ENCODE peak calls at places on chromosomes 3 and 15, in five cellular contexts. One of them, this sample, is unnamed.

GRCh38 chr3:125231895-125232294 is 19.3 kb upstream of the SLC12A8 start:
- DNase-seq in mesendoderm: no peak
- DNase-seq in mesenchymal stem cell: peak; percentile 75
- DNase-seq in H9: no peak
- DNase-seq in IMR-90: peak; percentile 87
- DNase-seq in this sample: no peak

GRCh38 chr3:125679258-125679657 is 84.0 kb upstream of the OSBPL11 start:
- DNase-seq in mesenchymal stem cell: no peak
- DNase-seq in mesendoderm: peak; percentile 48
- DNase-seq in IMR-90: no peak
- DNase-seq in H9: no peak
- DNase-seq in this sample: no peak

GRCh38 chr3:178845446-178846118 is 226.0 kb downstream of the ZMAT3 start:
- DNase-seq in mesenchymal stem cell: peak; percentile 13
- DNase-seq in H9: no peak
- DNase-seq in IMR-90: no peak
- DNase-seq in mesendoderm: no peak
- DNase-seq in this sample: no peak

GRCh38 chr3:127035672-127036071 is 52.8 kb downstream of the PLXNA1 start:
- DNase-seq in IMR-90: peak; percentile 77
- DNase-seq in H9: no peak
- DNase-seq in mesendoderm: no peak
- DNase-seq in mesenchymal stem cell: peak; percentile 82
- DNase-seq in this sample: no peak

GRCh38 chr3:10518506-10519150 is 13.2 kb upstream of the ATP2B2 start:
- DNase-seq in IMR-90: peak; percentile 58
- DNase-seq in mesenchymal stem cell: no peak
- DNase-seq in mesendoderm: no peak
- DNase-seq in H9: peak; percentile 25
- DNase-seq in this sample: no peak

GRCh38 chr15:48406240-48406891 is 75.1 kb downstream of the DUT start:
- DNase-seq in mesenchymal stem cell: no peak
- DNase-seq in IMR-90: no peak
- DNase-seq in mesendoderm: no peak
- DNase-seq in H9: no peak
- DNase-seq in this sample: no peak

GRCh38 chr3:9994086-9994844 is 7.6 kb upstream of the EMC3 start:
- DNase-seq in mesendoderm: no peak
- DNase-seq in IMR-90: peak; percentile 87
- DNase-seq in mesenchymal stem cell: no peak
- DNase-seq in H9: no peak
- DNase-seq in this sample: no peak

GRCh38 chr15:75425966-75426500 is 25.5 kb downstream of the SIN3A start:
- DNase-seq in mesenchymal stem cell: no peak
- DNase-seq in mesendoderm: peak; percentile 14
- DNase-seq in H9: no peak
- DNase-seq in IMR-90: no peak
- DNase-seq in this sample: no peak

GRCh38 chr3:174986685-174987084 is 127.6 kb downstream of the NAALADL2 start:
- DNase-seq in mesendoderm: no peak
- DNase-seq in H9: no peak
- DNase-seq in IMR-90: peak; percentile 57
- DNase-seq in mesenchymal stem cell: peak; percentile 16
- DNase-seq in this sample: no peak

GRCh38 chr15:51121118-51121517 is 26.4 kb upstream of the TNFAIP8L3 start:
- DNase-seq in IMR-90: peak; percentile 98
- DNase-seq in mesenchymal stem cell: peak; percentile 80
- DNase-seq in mesendoderm: peak; percentile 60
- DNase-seq in H9: no peak
- DNase-seq in this sample: no peak

GRCh38 chr3:122458992-122459391 is 43.1 kb upstream of the WDR5B start:
- DNase-seq in IMR-90: peak; percentile 62
- DNase-seq in mesendoderm: peak; percentile 44
- DNase-seq in H9: no peak
- DNase-seq in mesenchymal stem cell: peak; percentile 59
- DNase-seq in this sample: no peak

GRCh38 chr3:69568458-69568857 is 170.8 kb upstream of the MITF start:
- DNase-seq in mesendoderm: no peak
- DNase-seq in IMR-90: peak; percentile 28
- DNase-seq in H9: no peak
- DNase-seq in mesenchymal stem cell: no peak
- DNase-seq in this sample: no peak

GRCh38 chr3:125480656-125481374 is 39.2 kb downstream of the SNX4 start:
- DNase-seq in IMR-90: peak; percentile 93
- DNase-seq in H9: no peak
- DNase-seq in mesenchymal stem cell: peak; percentile 41
- DNase-seq in mesendoderm: no peak
- DNase-seq in this sample: no peak

GRCh38 chr3:47974974-47975470 is 41.2 kb downstream of the MAP4 start:
- DNase-seq in IMR-90: no peak
- DNase-seq in H9: no peak
- DNase-seq in mesendoderm: no peak
- DNase-seq in mesenchymal stem cell: no peak
- DNase-seq in this sample: no peak
- H2AK5ac ChIP-seq in IMR-90: no peak overlapping the region
- H2AK5ac ChIP-seq in H9: no peak overlapping the region
- H2AK5ac ChIP-seq in mesendoderm: no peak overlapping the region
- H2AK5ac ChIP-seq in mesenchymal stem cell: no peak overlapping the region
- H2AK5ac ChIP-seq in this sample: no peak overlapping the region

GRCh38 chr3:11610700-11611099 is 33.0 kb downstream of the VGLL4 start:
- DNase-seq in H9: no peak
- DNase-seq in mesenchymal stem cell: no peak
- DNase-seq in IMR-90: no peak
- DNase-seq in mesendoderm: no peak
- DNase-seq in this sample: no peak
- H3K4me1 ChIP-seq in H9: peaks cover 5% of the 10 kb centered on the region
- H3K4me1 ChIP-seq in mesenchymal stem cell: peaks cover 19% of the 10 kb centered on the region
- H3K4me1 ChIP-seq in IMR-90: peaks cover 44% of the 10 kb centered on the region
- H3K4me1 ChIP-seq in mesendoderm: peaks cover 9% of the 10 kb centered on the region
- H3K4me1 ChIP-seq in this sample: peaks cover 30% of the 10 kb centered on the region

GRCh38 chr3:64163019-64163754 is 62.1 kb downstream of the PRICKLE2 start:
- DNase-seq in mesendoderm: no peak
- DNase-seq in mesenchymal stem cell: no peak
- DNase-seq in H9: no peak
- DNase-seq in IMR-90: no peak
- DNase-seq in this sample: no peak
- H2AK5ac ChIP-seq in mesendoderm: no peak overlapping the region
- H2AK5ac ChIP-seq in mesenchymal stem cell: peak overlapping the region; percentile 66
- H2AK5ac ChIP-seq in H9: no peak overlapping the region
- H2AK5ac ChIP-seq in IMR-90: peak overlapping the region; percentile 54
- H2AK5ac ChIP-seq in this sample: no peak overlapping the region

DNA sequence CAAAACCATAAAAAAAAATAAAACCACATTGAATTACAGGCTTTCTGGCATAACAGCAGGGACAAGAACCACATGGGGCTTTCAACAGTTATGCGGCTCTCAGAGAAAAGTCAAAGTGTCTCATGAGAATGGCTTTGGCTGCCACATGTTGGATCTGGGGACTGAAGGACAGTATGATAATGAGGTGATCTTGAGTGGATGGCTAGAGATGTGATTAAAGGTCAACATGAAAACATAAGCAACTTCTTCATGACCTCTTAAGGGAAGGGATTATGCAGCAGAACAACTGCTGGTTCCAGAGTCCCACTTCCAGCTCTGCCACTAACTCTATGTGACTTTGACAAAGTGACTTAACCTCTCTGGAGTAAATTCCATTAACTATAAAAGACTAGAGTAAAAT is 5.2 kb downstream of the RAB27A start:
- DNase-seq in H9: no peak
- DNase-seq in mesendoderm: no peak
- DNase-seq in IMR-90: no peak
- DNase-seq in mesenchymal stem cell: no peak
- DNase-seq in this sample: no peak
- H3K4me1 ChIP-seq in H9: no peaks in the 10 kb centered on the region
- H3K4me1 ChIP-seq in mesendoderm: peaks cover 4% of the 10 kb centered on the region
- H3K4me1 ChIP-seq in IMR-90: peaks cover 12% of the 10 kb centered on the region
- H3K4me1 ChIP-seq in mesenchymal stem cell: peaks cover 3% of the 10 kb centered on the region
- H3K4me1 ChIP-seq in this sample: peaks cover 5% of the 10 kb centered on the region

GRCh38 chr3:5122030-5122740 is at the start of gene ARL8B:
- DNase-seq in mesendoderm: peak; percentile 86
- DNase-seq in H9: peak; percentile 85
- DNase-seq in IMR-90: peak; percentile 83
- DNase-seq in mesenchymal stem cell: peak; percentile 90
- DNase-seq in this sample: peak; percentile 74
- H2AK5ac ChIP-seq in mesendoderm: no peak within 1 kb of the TSS
- H2AK5ac ChIP-seq in H9: no peak within 1 kb of the TSS
- H2AK5ac ChIP-seq in IMR-90: peak within 1 kb of the TSS; percentile 47
- H2AK5ac ChIP-seq in mesenchymal stem cell: no peak within 1 kb of the TSS
- H2AK5ac ChIP-seq in this sample: peak within 1 kb of the TSS; percentile 94

GRCh38 chr3:170712798-170713197 is 126.9 kb upstream of the SLC7A14 start:
- DNase-seq in mesendoderm: no peak
- DNase-seq in mesenchymal stem cell: no peak
- DNase-seq in IMR-90: no peak
- DNase-seq in H9: no peak
- DNase-seq in this sample: no peak

GRCh38 chr3:170712336-170712735 is 126.5 kb upstream of the SLC7A14 start:
- DNase-seq in mesenchymal stem cell: no peak
- DNase-seq in mesendoderm: no peak
- DNase-seq in H9: no peak
- DNase-seq in IMR-90: peak; percentile 41
- DNase-seq in this sample: no peak

GRCh38 chr3:170713648-170714047 is 127.8 kb upstream of the SLC7A14 start:
- DNase-seq in IMR-90: no peak
- DNase-seq in mesenchymal stem cell: peak; percentile 18
- DNase-seq in H9: no peak
- DNase-seq in mesendoderm: no peak
- DNase-seq in this sample: no peak

GRCh38 chr3:170714562-170715535 is 129.0 kb upstream of the SLC7A14 start:
- DNase-seq in H9: no peak
- DNase-seq in IMR-90: peak; percentile 88
- DNase-seq in mesendoderm: no peak
- DNase-seq in mesenchymal stem cell: peak; percentile 79
- DNase-seq in this sample: no peak

DNA sequence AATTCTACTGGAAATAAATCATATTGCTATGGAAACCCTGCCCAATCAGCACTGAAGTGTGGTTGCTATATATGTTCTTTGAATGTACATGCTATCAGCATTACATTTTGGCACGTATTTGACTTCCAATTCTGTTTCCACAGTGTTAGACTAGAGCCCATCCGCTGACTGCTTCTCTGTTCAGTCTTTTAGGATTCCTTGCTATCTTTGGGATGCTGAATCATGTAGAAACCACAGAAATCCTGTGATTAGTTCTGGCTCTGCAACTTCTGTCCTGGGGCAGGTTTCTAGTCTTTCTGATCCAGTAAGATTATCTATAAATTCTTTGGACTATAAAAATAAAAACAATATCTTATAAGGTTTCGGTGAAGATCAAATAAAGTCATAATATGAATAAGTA is 128.3 kb upstream of the SLC7A14 start:
- DNase-seq in mesendoderm: no peak
- DNase-seq in H9: no peak
- DNase-seq in IMR-90: peak; percentile 82
- DNase-seq in mesenchymal stem cell: peak; percentile 75
- DNase-seq in this sample: no peak
- H3K4me1 ChIP-seq in mesendoderm: no peaks in the 10 kb centered on the region
- H3K4me1 ChIP-seq in H9: no peaks in the 10 kb centered on the region
- H3K4me1 ChIP-seq in IMR-90: peaks cover 12% of the 10 kb centered on the region
- H3K4me1 ChIP-seq in mesenchymal stem cell: peaks cover 3% of the 10 kb centered on the region
- H3K4me1 ChIP-seq in this sample: no peaks in the 10 kb centered on the region

DNA sequence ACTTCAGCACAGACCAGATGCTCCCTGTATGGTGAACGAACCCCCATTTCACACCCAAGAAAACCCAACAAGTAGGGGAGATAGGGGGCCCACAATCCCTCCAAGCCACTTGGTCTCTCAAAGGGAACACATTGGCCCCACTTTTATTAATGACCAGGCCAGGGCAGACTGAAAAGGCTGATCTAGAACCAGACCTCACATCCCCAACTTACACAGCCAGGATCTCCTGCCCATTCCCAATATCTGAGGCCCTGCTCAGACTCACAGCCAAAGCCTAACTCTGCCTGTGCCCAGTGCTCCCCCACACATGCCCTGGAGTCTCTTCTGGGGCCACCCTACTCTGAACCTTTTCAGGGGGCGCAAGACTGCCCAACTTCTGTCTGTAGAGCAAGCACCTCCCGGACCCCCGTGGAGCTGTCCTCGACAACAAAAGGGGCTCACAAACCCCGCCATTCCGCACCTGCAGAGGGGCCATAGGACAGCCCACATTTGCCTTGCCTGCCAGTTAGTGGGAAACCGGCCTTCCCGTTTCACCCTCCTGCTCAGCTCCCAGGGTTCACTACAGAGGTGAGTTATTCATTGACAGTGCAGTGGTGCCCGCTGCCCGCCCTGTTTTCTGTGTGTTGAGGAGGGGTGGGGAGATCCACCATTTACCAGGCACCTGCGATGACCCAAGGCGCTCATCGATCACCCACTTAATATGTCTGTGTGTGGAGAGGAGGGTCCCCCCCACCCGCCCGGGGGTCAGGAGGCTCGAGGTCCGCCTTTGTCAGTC is 1.6 kb downstream of the PLXNB1 start:
- DNase-seq in mesendoderm: peak; percentile 33
- DNase-seq in H9: peak; percentile 59
- DNase-seq in mesenchymal stem cell: no peak
- DNase-seq in IMR-90: no peak
- DNase-seq in this sample: no peak
- H2AK5ac ChIP-seq in mesendoderm: no peak overlapping the region
- H2AK5ac ChIP-seq in H9: no peak overlapping the region
- H2AK5ac ChIP-seq in mesenchymal stem cell: peak overlapping the region; percentile 18
- H2AK5ac ChIP-seq in IMR-90: peak overlapping the region; percentile 64
- H2AK5ac ChIP-seq in this sample: peak overlapping the region; percentile 13

DNA sequence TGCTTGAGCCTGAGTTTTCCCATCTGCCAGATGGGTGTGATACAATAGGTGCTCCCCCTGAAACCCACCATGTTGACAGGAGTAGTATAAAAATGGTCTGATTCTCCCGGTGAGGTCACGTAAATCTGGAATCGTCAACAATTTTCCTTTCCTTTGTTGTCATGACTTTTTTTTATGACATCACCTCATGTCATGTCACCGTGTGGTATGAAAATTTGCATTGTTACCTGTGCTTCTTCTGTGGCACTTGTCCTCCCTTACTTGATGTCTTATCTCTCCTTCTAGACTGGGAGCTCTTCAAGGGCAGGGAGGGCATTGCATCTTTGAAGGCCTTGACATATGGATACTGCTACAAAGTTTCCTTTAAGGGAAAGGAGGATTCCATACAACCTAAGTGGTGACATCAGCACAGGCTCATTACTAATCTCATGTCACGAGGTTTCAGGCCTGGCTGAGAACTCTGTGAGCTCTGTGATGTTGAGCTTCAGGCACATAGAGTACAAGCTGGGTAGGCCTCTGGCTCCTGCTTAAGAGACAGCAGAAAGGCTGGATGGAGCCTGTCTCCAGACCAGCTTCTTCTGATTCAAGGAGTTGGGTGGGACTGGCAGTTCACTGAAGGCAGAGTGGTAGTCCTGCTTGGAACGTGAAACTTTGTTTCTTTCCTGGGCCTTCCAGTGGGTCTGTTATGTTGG is 66.3 kb downstream of the LPP start:
- DNase-seq in IMR-90: peak; percentile 73
- DNase-seq in mesendoderm: no peak
- DNase-seq in mesenchymal stem cell: peak; percentile 87
- DNase-seq in H9: no peak
- DNase-seq in this sample: no peak
- H3K4me1 ChIP-seq in IMR-90: peaks cover 25% of the 10 kb centered on the region
- H3K4me1 ChIP-seq in mesendoderm: peaks cover 3% of the 10 kb centered on the region
- H3K4me1 ChIP-seq in mesenchymal stem cell: peaks cover 15% of the 10 kb centered on the region
- H3K4me1 ChIP-seq in H9: peaks cover 9% of the 10 kb centered on the region
- H3K4me1 ChIP-seq in this sample: no peaks in the 10 kb centered on the region